ENCODE peak calls at places on chromosomes 16 and 17, in six cellular contexts. One of them, this sample, is unnamed.

GRCh38 chr17:45231481-45232116 is 9.9 kb downstream of the FMNL1 start:
- DNase-seq in IMR-90: no peak
- DNase-seq in psoas muscle: no peak
- DNase-seq in heart right ventricle: no peak
- DNase-seq in HCT116: no peak
- DNase-seq in uterus: no peak
- DNase-seq in this sample: no peak

GRCh38 chr17:59804910-59805381 is 87.8 kb downstream of the TUBD1 start:
- DNase-seq in HCT116: no peak
- DNase-seq in heart right ventricle: no peak
- DNase-seq in psoas muscle: no peak
- DNase-seq in uterus: no peak
- DNase-seq in IMR-90: no peak
- DNase-seq in this sample: no peak

GRCh38 chr17:48615212-48615962 is at the start of gene HOXB8:
- DNase-seq in HCT116: no peak
- DNase-seq in psoas muscle: no peak
- DNase-seq in IMR-90: no peak
- DNase-seq in heart right ventricle: no peak
- DNase-seq in uterus: no peak
- DNase-seq in this sample: no peak

GRCh38 chr16:4293822-4294457 is 21.1 kb upstream of the TFAP4 start:
- DNase-seq in HCT116: no peak
- DNase-seq in IMR-90: peak; percentile 82
- DNase-seq in psoas muscle: peak; percentile 80
- DNase-seq in heart right ventricle: peak; percentile 52
- DNase-seq in uterus: peak; percentile 62
- DNase-seq in this sample: peak; percentile 42

GRCh38 chr17:82666931-82667667 is 18.9 kb upstream of the WDR45B start:
- DNase-seq in heart right ventricle: no peak
- DNase-seq in uterus: no peak
- DNase-seq in HCT116: no peak
- DNase-seq in IMR-90: no peak
- DNase-seq in psoas muscle: no peak
- DNase-seq in this sample: no peak

GRCh38 chr16:13307861-13308260 is 406.5 kb downstream of the SHISA9 start:
- DNase-seq in HCT116: no peak
- DNase-seq in psoas muscle: no peak
- DNase-seq in uterus: no peak
- DNase-seq in heart right ventricle: no peak
- DNase-seq in IMR-90: no peak
- DNase-seq in this sample: no peak

GRCh38 chr17:65100316-65101140 is 36.6 kb upstream of the RGS9 start:
- DNase-seq in IMR-90: peak; percentile 47
- DNase-seq in uterus: peak; percentile 90
- DNase-seq in psoas muscle: peak; percentile 94
- DNase-seq in heart right ventricle: peak; percentile 83
- DNase-seq in HCT116: peak; percentile 70
- DNase-seq in this sample: peak; percentile 86

GRCh38 chr17:22300177-22300576 is 607.9 kb downstream of the KCNJ18 start:
- DNase-seq in uterus: no peak
- DNase-seq in heart right ventricle: no peak
- DNase-seq in psoas muscle: no peak
- DNase-seq in IMR-90: no peak
- DNase-seq in HCT116: no peak
- DNase-seq in this sample: no peak

GRCh38 chr16:87834668-87835473 is 34.4 kb downstream of the SLC7A5 start:
- DNase-seq in IMR-90: peak; percentile 65
- DNase-seq in HCT116: no peak
- DNase-seq in heart right ventricle: no peak
- DNase-seq in uterus: no peak
- DNase-seq in psoas muscle: peak; percentile 74
- DNase-seq in this sample: peak; percentile 92

GRCh38 chr16:28133666-28134065 is 70.2 kb upstream of the GSG1L start:
- DNase-seq in uterus: no peak
- DNase-seq in HCT116: no peak
- DNase-seq in psoas muscle: no peak
- DNase-seq in IMR-90: no peak
- DNase-seq in heart right ventricle: no peak
- DNase-seq in this sample: no peak

GRCh38 chr17:63138713-63139112 is 172.7 kb downstream of the TANC2 start:
- DNase-seq in HCT116: no peak
- DNase-seq in uterus: no peak
- DNase-seq in heart right ventricle: no peak
- DNase-seq in psoas muscle: no peak
- DNase-seq in IMR-90: peak; percentile 57
- DNase-seq in this sample: no peak

GRCh38 chr17:7835818-7836595 is 2.0 kb downstream of the KDM6B start:
- DNase-seq in psoas muscle: peak; percentile 82
- DNase-seq in HCT116: no peak
- DNase-seq in uterus: peak; percentile 79
- DNase-seq in IMR-90: peak; percentile 58
- DNase-seq in heart right ventricle: peak; percentile 88
- DNase-seq in this sample: no peak

GRCh38 chr16:12433691-12434390 is 369.8 kb downstream of the CPPED1 start:
- DNase-seq in psoas muscle: no peak
- DNase-seq in uterus: no peak
- DNase-seq in HCT116: no peak
- DNase-seq in heart right ventricle: no peak
- DNase-seq in IMR-90: no peak
- DNase-seq in this sample: no peak

GRCh38 chr16:85759631-85760419 is 8.9 kb upstream of the C16orf74 start:
- DNase-seq in IMR-90: no peak
- DNase-seq in HCT116: no peak
- DNase-seq in psoas muscle: peak; percentile 78
- DNase-seq in uterus: no peak
- DNase-seq in heart right ventricle: no peak
- DNase-seq in this sample: no peak

GRCh38 chr17:54898576-54898975 is 2.1 kb upstream of the TOM1L1 start:
- DNase-seq in uterus: no peak
- DNase-seq in psoas muscle: no peak
- DNase-seq in HCT116: no peak
- DNase-seq in IMR-90: no peak
- DNase-seq in heart right ventricle: no peak
- DNase-seq in this sample: no peak

GRCh38 chr16:15966420-15967222 is 17.2 kb downstream of the ABCC1 start:
- DNase-seq in HCT116: peak; percentile 92
- DNase-seq in heart right ventricle: no peak
- DNase-seq in uterus: no peak
- DNase-seq in psoas muscle: peak; percentile 62
- DNase-seq in IMR-90: peak; percentile 87
- DNase-seq in this sample: peak; percentile 79

GRCh38 chr16:29826342-29826695 is 6.1 kb downstream of the MVP start:
- DNase-seq in uterus: no peak
- DNase-seq in heart right ventricle: no peak
- DNase-seq in HCT116: no peak
- DNase-seq in IMR-90: no peak
- DNase-seq in psoas muscle: no peak
- DNase-seq in this sample: no peak

GRCh38 chr16:88970539-88971065 is 6.4 kb downstream of the CBFA2T3 start:
- DNase-seq in psoas muscle: peak; percentile 36
- DNase-seq in IMR-90: no peak
- DNase-seq in uterus: no peak
- DNase-seq in heart right ventricle: no peak
- DNase-seq in HCT116: no peak
- DNase-seq in this sample: no peak

GRCh38 chr17:2259769-2260536 is 43.6 kb downstream of the SMG6 start:
- DNase-seq in IMR-90: peak; percentile 81
- DNase-seq in uterus: peak; percentile 46
- DNase-seq in heart right ventricle: no peak
- DNase-seq in HCT116: no peak
- DNase-seq in psoas muscle: no peak
- DNase-seq in this sample: no peak

GRCh38 chr17:30344283-30345088 is 10.6 kb upstream of the TMIGD1 start:
- DNase-seq in uterus: no peak
- DNase-seq in psoas muscle: no peak
- DNase-seq in HCT116: no peak
- DNase-seq in IMR-90: peak; percentile 59
- DNase-seq in heart right ventricle: peak; percentile 56
- DNase-seq in this sample: no peak

GRCh38 chr17:41418116-41418860 is 6.1 kb downstream of the KRT37 start:
- DNase-seq in HCT116: no peak
- DNase-seq in uterus: no peak
- DNase-seq in psoas muscle: no peak
- DNase-seq in IMR-90: no peak
- DNase-seq in heart right ventricle: no peak
- DNase-seq in this sample: no peak

GRCh38 chr16:31331141-31331764 is 23.7 kb upstream of the ITGAX start:
- DNase-seq in HCT116: no peak
- DNase-seq in psoas muscle: no peak
- DNase-seq in uterus: no peak
- DNase-seq in heart right ventricle: no peak
- DNase-seq in IMR-90: no peak
- DNase-seq in this sample: no peak
- H3K27me3 ChIP-seq in HCT116: no peaks in the 10 kb centered on the region
- H3K27me3 ChIP-seq in psoas muscle: no peaks in the 10 kb centered on the region
- H3K27me3 ChIP-seq in uterus: no peaks in the 10 kb centered on the region
- H3K27me3 ChIP-seq in heart right ventricle: peaks cover 54% of the 10 kb centered on the region
- H3K27me3 ChIP-seq in IMR-90: peaks cover 27% of the 10 kb centered on the region
- H3K27me3 ChIP-seq in this sample: peaks cover 36% of the 10 kb centered on the region

GRCh38 chr16:3027488-3027795 is 3.6 kb downstream of the THOC6 start:
- DNase-seq in IMR-90: no peak
- DNase-seq in heart right ventricle: no peak
- DNase-seq in HCT116: no peak
- DNase-seq in psoas muscle: no peak
- DNase-seq in uterus: no peak
- DNase-seq in this sample: no peak

GRCh38 chr16:3028716-3029319 is 5.0 kb downstream of the THOC6 start:
- DNase-seq in psoas muscle: no peak
- DNase-seq in uterus: no peak
- DNase-seq in IMR-90: no peak
- DNase-seq in HCT116: no peak
- DNase-seq in heart right ventricle: no peak
- DNase-seq in this sample: no peak

GRCh38 chr16:3026609-3027487 is 3.0 kb downstream of the THOC6 start:
- DNase-seq in HCT116: no peak
- DNase-seq in psoas muscle: no peak
- DNase-seq in heart right ventricle: no peak
- DNase-seq in uterus: no peak
- DNase-seq in IMR-90: no peak
- DNase-seq in this sample: no peak

GRCh38 chr16:3029499-3030127 is 5.8 kb downstream of the THOC6 start:
- DNase-seq in HCT116: no peak
- DNase-seq in uterus: no peak
- DNase-seq in IMR-90: peak; percentile 31
- DNase-seq in heart right ventricle: no peak
- DNase-seq in psoas muscle: no peak
- DNase-seq in this sample: no peak

GRCh38 chr16:3027983-3028715 is 4.3 kb downstream of the THOC6 start:
- DNase-seq in uterus: peak; percentile 54
- DNase-seq in HCT116: peak; percentile 62
- DNase-seq in heart right ventricle: peak; percentile 52
- DNase-seq in IMR-90: peak; percentile 57
- DNase-seq in psoas muscle: peak; percentile 90
- DNase-seq in this sample: no peak
- H3K4me3 ChIP-seq in uterus: no peak overlapping the region
- H3K4me3 ChIP-seq in HCT116: peak overlapping the region; percentile 33
- H3K4me3 ChIP-seq in heart right ventricle: no peak overlapping the region
- H3K4me3 ChIP-seq in IMR-90: no peak overlapping the region
- H3K4me3 ChIP-seq in psoas muscle: peak overlapping the region; percentile 28
- H3K4me3 ChIP-seq in this sample: no peak overlapping the region

DNA sequence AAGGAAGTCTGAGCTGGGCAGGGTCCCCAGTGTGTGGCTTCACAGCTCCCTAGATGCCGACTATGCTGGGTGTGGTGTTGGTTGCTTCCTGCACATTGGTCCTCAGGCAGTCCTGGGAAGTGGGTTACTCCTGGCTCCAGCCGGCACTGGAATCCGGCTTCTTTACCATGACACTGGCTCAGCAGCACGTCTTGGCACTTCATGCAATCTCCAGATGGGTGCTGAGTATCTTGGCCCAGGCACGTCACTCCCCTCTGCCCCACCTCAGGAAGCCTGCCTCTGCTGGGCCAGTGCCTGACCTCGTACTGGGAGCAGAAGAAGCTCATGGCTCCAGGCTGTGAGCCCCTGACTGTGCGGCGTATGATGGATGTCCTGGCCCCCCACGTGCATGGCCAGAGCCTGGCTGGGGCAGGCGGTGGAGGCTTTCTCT is 24.5 kb downstream of the FCSK start:
- DNase-seq in heart right ventricle: peak; percentile 31
- DNase-seq in HCT116: no peak
- DNase-seq in psoas muscle: no peak
- DNase-seq in uterus: no peak
- DNase-seq in IMR-90: no peak
- DNase-seq in this sample: peak; percentile 42
- H3K36me3 ChIP-seq in heart right ventricle: peaks cover 80% of the 10 kb centered on the region
- H3K36me3 ChIP-seq in HCT116: no peaks in the 10 kb centered on the region
- H3K36me3 ChIP-seq in psoas muscle: peaks cover 76% of the 10 kb centered on the region
- H3K36me3 ChIP-seq in uterus: no peaks in the 10 kb centered on the region
- H3K36me3 ChIP-seq in IMR-90: peaks cover 52% of the 10 kb centered on the region
- H3K36me3 ChIP-seq in this sample: peaks cover 62% of the 10 kb centered on the region

DNA sequence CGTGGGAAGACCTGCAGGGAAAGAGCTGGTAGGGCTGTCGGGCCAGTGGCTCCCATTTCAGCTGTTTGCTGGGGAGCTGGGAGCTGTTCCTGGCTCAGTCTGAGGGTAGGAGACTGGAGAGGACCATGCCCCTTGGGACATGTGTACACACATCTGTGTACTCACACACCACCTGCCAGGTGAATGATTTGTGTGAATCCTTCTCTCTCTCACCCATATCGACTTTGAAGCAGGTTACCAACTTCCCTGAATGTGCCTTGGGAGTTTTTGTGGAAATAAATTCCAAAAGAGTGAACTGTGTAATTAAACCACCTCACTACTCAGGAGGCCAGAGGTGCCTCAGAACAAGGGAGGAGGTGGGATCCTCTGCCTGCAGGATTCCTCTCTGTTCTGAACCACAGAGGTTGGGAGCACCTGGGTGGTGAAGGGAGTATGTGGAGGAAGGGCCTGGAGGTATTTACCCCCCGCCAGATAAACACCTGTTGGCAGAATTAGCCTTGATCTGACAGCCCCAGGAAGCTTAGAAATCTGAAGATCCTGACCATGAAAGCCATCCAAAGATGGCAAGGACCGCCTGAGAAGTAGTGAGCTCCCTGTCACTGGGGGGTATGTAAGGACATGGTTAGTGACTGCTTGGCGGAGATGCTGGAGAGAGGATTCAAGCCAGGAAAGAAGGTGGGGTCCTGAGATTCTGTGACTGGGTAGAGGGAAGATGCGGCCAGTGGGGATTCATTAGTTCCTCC is 3.3 kb downstream of the ABCC3 start:
- DNase-seq in HCT116: no peak
- DNase-seq in uterus: no peak
- DNase-seq in IMR-90: no peak
- DNase-seq in heart right ventricle: no peak
- DNase-seq in psoas muscle: no peak
- DNase-seq in this sample: no peak
- H3K27me3 ChIP-seq in HCT116: no peaks in the 10 kb centered on the region
- H3K27me3 ChIP-seq in uterus: no peaks in the 10 kb centered on the region
- H3K27me3 ChIP-seq in IMR-90: peaks cover 5% of the 10 kb centered on the region
- H3K27me3 ChIP-seq in heart right ventricle: peaks cover 15% of the 10 kb centered on the region
- H3K27me3 ChIP-seq in psoas muscle: no peaks in the 10 kb centered on the region
- H3K27me3 ChIP-seq in this sample: no peaks in the 10 kb centered on the region